ENCODE peak calls at places on chromosomes 6 and 20, in nine cellular contexts. O is activated CD8-positive, alpha-beta memory T cell treated with anti-CD3 and anti-CD28 coated beads for 24 hours; I is germinal center; S is NCI-H2081; G is stimulated activated CD8-positive, alpha-beta memory T cell treated with anti-CD3 and anti-CD28 coated beads, Interleukin-7, amount 100 ng/mL, for 1 hour; K is pulmonary artery endothelial cell; T is activated naive CD4-positive, alpha-beta T cell treated with anti-CD3 and anti-CD28 coated beads, Interleukin-2, amount 50 U/mL, for 16 hours; D is HuH-7.5; Z is heart left ventricle. M is an unnamed sample.

GRCh38 chr20:57426156-57426769 is 35.1 kb downstream of the RBM38 start:
- DNase-seq in O (no peak), I (no peak), S (no peak), G (no peak), K (no peak), T (no peak), D (no peak), Z (no peak), M (no peak)

GRCh38 chr6:122118945-122119506 is 280.4 kb upstream of the HSF2 start:
- DNase-seq in O (no peak), I (no peak), S (no peak), G (no peak), K (no peak), T (no peak), D (no peak), Z (no peak), M (no peak)

GRCh38 chr6:110307368-110307767 is 50.8 kb downstream of the METTL24 start:
- DNase-seq in O (no peak), I (peak), S (no peak), G (no peak), K (no peak), T (no peak), D (no peak), Z (no peak), M (no peak)

GRCh38 chr6:118876201-118876600 is 17.8 kb upstream of the ASF1A start:
- DNase-seq in O (no peak), I (no peak), S (no peak), G (no peak), K (no peak), T (no peak), D (no peak), Z (no peak), M (no peak)

GRCh38 chr6:5181494-5182287 is 79.1 kb downstream of the LYRM4 start:
- DNase-seq in O (no peak), I (no peak), S (no peak), G (no peak), K (no peak), T (no peak), D (peak), Z (no peak), M (no peak)

GRCh38 chr20:44552039-44552438 is 30.2 kb upstream of the SERINC3 start:
- DNase-seq in O (no peak), I (no peak), S (no peak), G (no peak), K (no peak), T (no peak), D (no peak), Z (no peak), M (no peak)

GRCh38 chr6:109434456-109434855 is 6.0 kb downstream of the PPIL6 start:
- DNase-seq in O (no peak), I (no peak), S (no peak), G (no peak), K (no peak), T (no peak), D (no peak), Z (no peak), M (no peak)

GRCh38 chr6:109922851-109923250 is 55.3 kb upstream of the GPR6 start:
- DNase-seq in O (no peak), I (no peak), S (no peak), G (no peak), K (no peak), T (no peak), D (no peak), Z (no peak), M (no peak)

GRCh38 chr6:155142902-155143609 is 120.8 kb upstream of the CLDN20 start:
- DNase-seq in O (no peak), I (no peak), S (no peak), G (no peak), K (no peak), T (no peak), D (no peak), Z (no peak), M (no peak)

GRCh38 chr20:22447448-22447778 is 137.0 kb downstream of the FOXA2 start:
- DNase-seq in O (no peak), I (no peak), S (no peak), G (no peak), K (no peak), T (no peak), D (no peak), Z (no peak), M (no peak)

GRCh38 chr6:138692978-138693909 is 80.3 kb upstream of the CCDC28A start:
- DNase-seq in O (peak), I (peak), S (peak), G (no peak), K (peak), T (peak), D (peak), Z (peak), M (no peak)

GRCh38 chr6:162177733-162178132 is 549.8 kb downstream of the PRKN start:
- DNase-seq in O (no peak), I (no peak), S (peak), G (no peak), K (no peak), T (no peak), D (no peak), Z (peak), M (no peak)

GRCh38 chr6:129766959-129767728 is 57.2 kb upstream of the ARHGAP18 start:
- DNase-seq in O (peak), I (no peak), S (peak), G (peak), K (no peak), T (peak), D (no peak), Z (no peak), M (no peak)

GRCh38 chr6:131597448-131597847 is 24.4 kb downstream of the ARG1 start:
- DNase-seq in O (no peak), I (no peak), S (no peak), G (no peak), K (no peak), T (no peak), D (no peak), Z (no peak), M (no peak)

GRCh38 chr20:33677991-33678431 is 3.8 kb upstream of the NECAB3 start:
- DNase-seq in O (no peak), I (no peak), S (no peak), G (no peak), K (no peak), T (no peak), D (no peak), Z (peak), M (no peak)

GRCh38 chr6:722608-723007 is 29.7 kb upstream of the EXOC2 start:
- DNase-seq in O (no peak), I (no peak), S (no peak), G (no peak), K (no peak), T (no peak), D (no peak), Z (no peak), M (no peak)

GRCh38 chr20:19868383-19868782 is 110.3 kb downstream of the RIN2 start:
- DNase-seq in O (no peak), I (no peak), S (no peak), G (no peak), K (no peak), T (no peak), D (no peak), Z (no peak), M (no peak)

GRCh38 chr6:41935685-41936072 is 5.9 kb downstream of the CCND3 start:
- DNase-seq in O (no peak), I (no peak), S (no peak), G (no peak), K (no peak), T (no peak), D (no peak), Z (no peak), M (no peak)

GRCh38 chr20:9442858-9443257 is 71.5 kb upstream of the LAMP5 start:
- DNase-seq in O (no peak), I (no peak), S (peak), G (no peak), K (no peak), T (no peak), D (peak), Z (no peak), M (no peak)

GRCh38 chr6:71197267-71197666 is 91.3 kb upstream of the OGFRL1 start:
- DNase-seq in O (no peak), I (no peak), S (no peak), G (no peak), K (no peak), T (no peak), D (no peak), Z (no peak), M (no peak)

GRCh38 chr20:1331101-1331500 is 2.2 kb upstream of the SDCBP2 start:
- DNase-seq in O (peak), I (no peak), S (no peak), G (no peak), K (no peak), T (no peak), D (no peak), Z (no peak), M (no peak)